ENCODE peak calls at places on chromosomes 6 and 20, in four cellular contexts. G is endothelial cell, N is fibroblast of lung, X is natural killer cell. V is an unnamed sample.

GRCh38 chr6:166005846-166006592 is 161.6 kb downstream of the TBXT start:
- DNase-seq in G (no peak), N (peak), X (no peak), V (peak)

GRCh38 chr6:83252717-83253116 is 59.6 kb downstream of the RWDD2A start:
- DNase-seq in G (no peak), N (peak), X (no peak), V (peak)

GRCh38 chr6:108801331-108801730 is 46.9 kb upstream of the ARMC2 start:
- DNase-seq in G (no peak), N (no peak), X (no peak), V (no peak)

GRCh38 chr6:89475106-89475505 is 42.2 kb downstream of the ANKRD6 start:
- DNase-seq in G (no peak), N (peak), X (no peak), V (peak)

GRCh38 chr6:35931120-35931561 is 10.2 kb upstream of the SRPK1 start:
- DNase-seq in G (no peak), N (no peak), X (no peak), V (no peak)

GRCh38 chr6:109747216-109747615 is 56.1 kb downstream of the FIG4 start:
- DNase-seq in G (no peak), N (no peak), X (no peak), V (no peak)

GRCh38 chr6:156776470-156776840 is 723 bp upstream of the ARID1B start:
- DNase-seq in G (no peak), N (peak), X (no peak), V (peak)

GRCh38 chr6:55082021-55082420 is 92.3 kb upstream of the HCRTR2 start:
- DNase-seq in G (no peak), N (no peak), X (no peak), V (no peak)

GRCh38 chr6:103675807-103676406 is 1183.8 kb downstream of the HACE1 start:
- DNase-seq in G (no peak), N (no peak), X (no peak), V (no peak)

GRCh38 chr6:154478021-154478651 is 32.3 kb downstream of the CNKSR3 start:
- DNase-seq in G (no peak), N (peak), X (no peak), V (no peak)

GRCh38 chr20:10297684-10298240 is 79.1 kb downstream of the SNAP25 start:
- DNase-seq in G (no peak), N (peak), X (no peak), V (no peak)

GRCh38 chr6:16819752-16820151 is 58.5 kb upstream of the ATXN1 start:
- DNase-seq in G (no peak), N (peak), X (no peak), V (peak)

GRCh38 chr20:33020278-33021161 is 10.9 kb upstream of the BPIFB6 start:
- DNase-seq in G (no peak), N (no peak), X (no peak), V (no peak)

GRCh38 chr6:32086661-32087573 is 22.2 kb downstream of the TNXB start:
- DNase-seq in G (no peak), N (peak), X (no peak), V (peak)

DNA sequence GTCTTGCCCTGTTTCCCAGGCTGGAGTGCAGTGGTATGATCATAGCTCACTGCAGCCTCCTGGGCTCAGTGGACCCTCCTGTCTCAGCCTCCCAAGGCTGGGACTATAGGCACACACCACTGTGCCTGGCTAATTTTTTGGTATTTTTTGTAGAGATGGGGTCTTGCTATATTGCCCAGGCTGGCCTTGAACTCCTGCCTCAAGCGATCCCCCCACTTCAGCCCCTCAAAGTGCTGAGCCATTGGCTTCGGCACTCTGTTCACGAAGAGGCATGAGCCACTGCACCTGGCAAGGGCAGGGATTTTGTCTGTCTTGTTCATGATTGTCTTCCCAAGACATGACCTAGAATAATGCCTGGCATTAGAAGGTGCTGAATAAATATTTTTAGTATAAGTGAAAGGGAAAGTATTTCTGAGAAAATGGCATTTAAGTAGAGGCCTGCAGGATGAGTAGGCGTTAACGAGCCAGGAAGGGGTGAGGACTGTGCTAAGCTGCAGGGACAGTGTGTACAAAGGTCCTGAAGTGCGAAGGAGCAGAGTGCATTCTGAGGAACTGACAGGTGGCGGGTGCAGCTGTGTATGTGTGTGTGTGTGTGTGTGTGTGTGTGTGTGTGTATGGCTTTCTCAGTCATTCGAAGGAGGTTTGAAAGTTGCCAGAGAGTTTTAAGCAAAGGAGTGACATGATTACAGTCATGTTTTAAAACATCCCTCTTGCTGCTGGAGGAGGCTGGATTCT is 43.0 kb downstream of the VEGFA start:
- DNase-seq in G (no peak), N (no peak), X (peak), V (no peak)
- TF ChIP-seq CTCF in G (no peak), N (no peak), X (no peak), V (no peak)

DNA sequence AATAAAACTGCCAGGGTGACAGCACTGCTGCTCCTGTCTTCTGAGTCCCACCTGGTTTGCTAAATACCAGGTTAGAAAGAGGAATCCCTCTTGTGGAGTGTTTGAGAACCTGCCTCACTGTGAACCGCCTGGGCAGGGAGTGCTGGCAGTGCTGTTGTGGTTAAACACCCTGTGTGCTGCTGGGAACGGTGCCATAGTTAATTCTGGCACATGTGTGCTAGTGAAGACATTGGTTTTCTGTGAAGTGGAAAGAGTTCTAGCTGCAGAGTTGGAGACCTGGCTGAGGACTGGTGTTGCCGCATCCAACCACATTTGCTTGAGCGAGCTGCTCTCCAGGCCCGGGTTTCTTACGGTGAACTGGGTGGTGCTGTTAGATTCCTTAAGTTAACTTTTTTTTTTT is 72.7 kb downstream of the IGF2R start:
- DNase-seq in G (no peak), N (peak), X (no peak), V (peak)
- TF ChIP-seq CTCF in G (no peak), N (peak), X (no peak), V (peak)

DNA sequence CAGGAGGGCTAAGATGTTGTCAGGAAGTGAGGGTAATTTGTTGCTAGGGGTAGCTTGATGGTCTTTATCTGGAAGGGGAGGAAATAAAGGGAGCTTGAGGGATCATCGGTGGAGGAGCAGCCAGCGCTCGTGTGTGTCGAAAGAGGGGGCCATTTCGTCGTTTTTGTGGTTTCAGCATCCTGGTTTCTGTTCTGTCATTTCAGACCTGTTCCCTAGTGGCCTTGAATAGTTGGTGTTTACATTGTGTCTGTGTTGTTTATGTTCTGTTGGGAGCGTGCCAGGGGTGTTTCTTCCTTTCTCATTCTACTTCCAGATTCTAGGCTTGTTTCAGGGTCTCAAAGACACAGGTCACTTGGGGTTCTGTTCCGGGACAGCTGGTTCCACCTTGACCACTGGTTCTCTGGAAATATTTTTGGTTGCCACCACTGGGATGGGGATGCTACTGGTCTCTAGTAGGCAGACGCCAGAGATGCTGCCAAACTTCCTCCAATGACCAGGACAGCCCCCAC is 113.9 kb upstream of the NAA20 start:
- DNase-seq in G (no peak), N (peak), X (no peak), V (no peak)
- TF ChIP-seq CTCF in G (no peak), N (no peak), X (no peak), V (no peak)

GRCh38 chr20:8932192-8933150 is 136.4 kb upstream of the PLCB4 start:
- DNase-seq in G (no peak), N (peak), X (no peak), V (no peak)
- TF ChIP-seq CTCF in G (no peak), N (no peak), X (no peak), V (no peak)

GRCh38 chr6:151390276-151391020 is 911 bp downstream of the ZBTB2 start:
- DNase-seq in G (peak), N (peak), X (peak), V (peak)
- TF ChIP-seq CTCF in G (no peak), N (no peak), X (no peak), V (no peak)

DNA sequence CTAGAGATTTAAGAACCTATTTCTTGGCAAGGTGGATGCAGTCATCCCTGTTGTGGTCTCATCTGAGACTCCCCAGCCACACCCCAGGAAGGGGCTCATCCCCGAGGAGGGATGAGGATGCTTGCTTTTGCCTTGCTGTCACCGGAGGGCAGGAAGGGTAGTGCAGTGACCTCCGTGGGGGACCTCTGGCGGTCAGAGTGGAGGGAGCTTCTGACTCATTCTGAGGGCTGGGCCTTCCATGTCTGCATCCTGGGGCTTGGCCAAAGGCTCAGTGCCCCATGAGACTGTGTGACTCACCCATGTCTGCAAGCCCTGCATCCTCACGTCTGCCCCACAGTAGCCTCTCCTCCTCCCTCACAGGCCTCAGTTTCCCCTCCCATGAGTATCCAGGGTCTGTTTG is 38.7 kb downstream of the UQCC2 start:
- DNase-seq in G (no peak), N (peak), X (no peak), V (peak)
- TF ChIP-seq CTCF in G (no peak), N (peak), X (no peak), V (peak)

GRCh38 chr20:23007462-23007861 is 27.6 kb upstream of the SSTR4 start:
- DNase-seq in G (no peak), N (no peak), X (no peak), V (no peak)
- TF ChIP-seq CTCF in G (no peak), N (no peak), X (no peak), V (no peak)